ENCODE peak calls at places on chromosomes 7 and 10, in ten cellular contexts. H, C, Y, M, K, J, N, V, U and L are unnamed samples.

GRCh38 chr7:37284805-37285211 is 163.9 kb downstream of the ELMO1 start:
- DNase-seq in H (peak; percentile 6), C (no peak), Y (peak; percentile 72), M (no peak), K (peak; percentile 47), J (no peak), N (peak; percentile 57), V (peak; percentile 38), U (peak; percentile 16), L (no peak)

GRCh38 chr10:61798711-61799110 is 102.8 kb upstream of the ARID5B start:
- DNase-seq in H (no peak), C (no peak), Y (no peak), M (peak; percentile 42), K (no peak), J (no peak), N (no peak), V (no peak), U (no peak), L (no peak)

GRCh38 chr10:97771055-97771811 is 566 bp downstream of the SFRP5 start:
- DNase-seq in H (peak; percentile 34), C (no peak), Y (peak; percentile 84), M (peak; percentile 57), K (peak; percentile 31), J (no peak), N (peak; percentile 37), V (no peak), U (no peak), L (peak; percentile 18)

GRCh38 chr7:14748461-14748860 is 154.1 kb downstream of the DGKB start:
- DNase-seq in H (peak; percentile 91), C (peak; percentile 69), Y (no peak), M (peak; percentile 89), K (peak; percentile 92), J (no peak), N (peak; percentile 59), V (no peak), U (no peak), L (peak; percentile 97)

GRCh38 chr10:93032809-93033137 is 27.8 kb upstream of the CYP26C1 start:
- DNase-seq in H (no peak), C (no peak), Y (no peak), M (no peak), K (no peak), J (no peak), N (no peak), V (no peak), U (peak; percentile 64), L (no peak)

GRCh38 chr10:72242675-72243074 is 26.6 kb upstream of the ASCC1 start:
- DNase-seq in H (peak; percentile 69), C (no peak), Y (no peak), M (peak; percentile 63), K (peak; percentile 97), J (peak; percentile 82), N (no peak), V (peak; percentile 84), U (no peak), L (peak; percentile 97)

GRCh38 chr7:128160296-128160695 is 80.8 kb upstream of the LEP start:
- DNase-seq in H (no peak), C (no peak), Y (no peak), M (no peak), K (no peak), J (no peak), N (no peak), V (no peak), U (no peak), L (no peak)

GRCh38 chr10:67602268-67602950 is 93.6 kb downstream of the CTNNA3 start:
- DNase-seq in H (peak; percentile 83), C (peak; percentile 50), Y (no peak), M (peak; percentile 89), K (peak; percentile 90), J (no peak), N (peak; percentile 6), V (no peak), U (no peak), L (peak; percentile 90)

GRCh38 chr10:129922598-129923123 is 41.4 kb downstream of the EBF3 start:
- DNase-seq in H (no peak), C (no peak), Y (no peak), M (no peak), K (no peak), J (no peak), N (no peak), V (no peak), U (no peak), L (no peak)

GRCh38 chr10:31617767-31618166 is 298.8 kb downstream of the ZEB1 start:
- DNase-seq in H (no peak), C (no peak), Y (no peak), M (no peak), K (no peak), J (no peak), N (no peak), V (no peak), U (no peak), L (no peak)

GRCh38 chr7:45460379-45460778 is 113.8 kb upstream of the ADCY1 start:
- DNase-seq in H (no peak), C (no peak), Y (no peak), M (no peak), K (no peak), J (no peak), N (no peak), V (no peak), U (no peak), L (no peak)

GRCh38 chr10:118062798-118063238 is 16.1 kb upstream of the RAB11FIP2 start:
- DNase-seq in H (no peak), C (no peak), Y (no peak), M (no peak), K (no peak), J (no peak), N (no peak), V (no peak), U (peak; percentile 27), L (no peak)

GRCh38 chr10:34247560-34247959 is 567.5 kb downstream of the PARD3 start:
- DNase-seq in H (no peak), C (no peak), Y (no peak), M (no peak), K (no peak), J (no peak), N (no peak), V (no peak), U (no peak), L (no peak)

GRCh38 chr10:100982916-100983830 is 4.1 kb downstream of the MRPL43 start:
- DNase-seq in H (no peak), C (no peak), Y (no peak), M (no peak), K (no peak), J (peak; percentile 56), N (no peak), V (no peak), U (no peak), L (no peak)

GRCh38 chr7:50146692-50147091 is 53.6 kb upstream of the ZPBP start:
- DNase-seq in H (no peak), C (no peak), Y (no peak), M (no peak), K (no peak), J (no peak), N (no peak), V (no peak), U (no peak), L (no peak)

GRCh38 chr7:1881946-1882345 is 211.9 kb downstream of the ELFN1 start:
- DNase-seq in H (no peak), C (no peak), Y (no peak), M (no peak), K (no peak), J (no peak), N (no peak), V (peak; percentile 18), U (no peak), L (no peak)

GRCh38 chr7:91446819-91447218 is 182.6 kb downstream of the FZD1 start:
- DNase-seq in H (peak; percentile 14), C (no peak), Y (no peak), M (no peak), K (no peak), J (no peak), N (no peak), V (no peak), U (no peak), L (no peak)

GRCh38 chr7:42566981-42567510 is 330.0 kb upstream of the GLI3 start:
- DNase-seq in H (no peak), C (no peak), Y (no peak), M (no peak), K (no peak), J (no peak), N (no peak), V (no peak), U (no peak), L (peak; percentile 20)

GRCh38 chr10:75288140-75288711 is 52.5 kb upstream of the COMTD1 start:
- DNase-seq in H (no peak), C (no peak), Y (no peak), M (no peak), K (no peak), J (no peak), N (no peak), V (no peak), U (no peak), L (no peak)

GRCh38 chr10:46035923-46036849 is 5.8 kb upstream of the NCOA4 start:
- DNase-seq in H (no peak), C (no peak), Y (no peak), M (no peak), K (no peak), J (no peak), N (no peak), V (no peak), U (peak; percentile 90), L (no peak)
- TF ChIP-seq CTCF in H (peak; percentile 32), C (no peak), Y (peak; percentile 15), M (peak; percentile 2), K (peak; percentile 13), J (no peak), N (no peak), V (no peak), U (peak; percentile 51), L (peak; percentile 9)

GRCh38 chr7:16759840-16760239 is 6.3 kb downstream of the TSPAN13 start:
- DNase-seq in H (no peak), C (no peak), Y (no peak), M (no peak), K (no peak), J (no peak), N (no peak), V (no peak), U (no peak), L (no peak)
- H3K4me3 ChIP-seq in H (no peak overlapping the region), C (no peak overlapping the region), Y (no peak overlapping the region), M (no peak overlapping the region), K (no peak overlapping the region), J (no peak overlapping the region), N (no peak overlapping the region), V (no peak overlapping the region), U (no peak overlapping the region), L (no peak overlapping the region)

DNA sequence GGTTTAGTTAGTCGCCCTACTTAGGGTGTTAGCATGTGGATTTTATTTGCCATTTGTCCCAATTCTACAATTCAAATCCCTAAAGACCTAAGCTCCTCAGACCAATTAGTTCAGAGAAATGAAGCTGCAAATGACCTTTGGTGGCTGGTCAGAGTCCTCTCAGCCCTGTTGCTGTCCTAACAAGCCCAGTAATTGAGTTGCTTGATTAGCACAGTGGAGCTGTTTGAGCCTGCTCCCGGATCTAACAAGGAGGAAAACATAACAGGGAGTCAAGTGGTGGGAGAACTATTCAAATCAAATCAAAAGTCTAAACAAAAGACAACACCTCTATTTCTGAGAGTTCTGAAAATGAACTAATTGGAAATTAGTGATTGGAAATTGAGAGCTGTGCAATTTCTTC is 22.1 kb downstream of the ZDHHC6 start:
- DNase-seq in H (no peak), C (no peak), Y (no peak), M (no peak), K (no peak), J (no peak), N (no peak), V (no peak), U (no peak), L (no peak)
- TF ChIP-seq CTCF in H (no peak), C (no peak), Y (no peak), M (no peak), K (no peak), J (no peak), N (no peak), V (no peak), U (no peak), L (no peak)

GRCh38 chr10:24651923-24652322 is 71.8 kb downstream of the ARHGAP21 start:
- DNase-seq in H (no peak), C (no peak), Y (no peak), M (no peak), K (no peak), J (no peak), N (no peak), V (no peak), U (no peak), L (no peak)
- H3K4me3 ChIP-seq in H (no peak overlapping the region), C (no peak overlapping the region), Y (no peak overlapping the region), M (no peak overlapping the region), K (no peak overlapping the region), J (no peak overlapping the region), N (no peak overlapping the region), V (no peak overlapping the region), U (no peak overlapping the region), L (no peak overlapping the region)